ENCODE peak calls at places on chromosomes 5 and 9, in five cellular contexts. J is GM23338; S is stimulated activated CD8-positive, alpha-beta memory T cell treated with anti-CD3 and anti-CD28 coated beads, Interleukin-7, amount 100 ng/mL, for 24 hours; W is naive thymus-derived CD8-positive, alpha-beta T cell; D is neural progenitor cell. Z is an unnamed sample.

GRCh38 chr5:178228609-178229008 is 4.0 kb downstream of the PHYKPL start:
- DNase-seq in S (no peak), J (no peak), D (no peak), W (no peak), Z (no peak)

GRCh38 chr5:133580618-133581017 is 31.7 kb downstream of the FSTL4 start:
- DNase-seq in J (no peak), W (no peak), S (no peak), D (no peak), Z (no peak)

GRCh38 chr5:133884525-133885311 is 83.7 kb downstream of the C5orf15 start:
- DNase-seq in J (no peak), D (no peak), S (no peak), W (no peak), Z (no peak)

GRCh38 chr9:31304576-31304975 is 1079.9 kb upstream of the ACO1 start:
- DNase-seq in S (no peak), W (no peak), D (no peak), J (no peak), Z (no peak)

GRCh38 chr9:105419981-105420597 is 27.7 kb upstream of the FSD1L start:
- DNase-seq in J (no peak), D (no peak), S (no peak), W (no peak), Z (no peak)

GRCh38 chr9:36049408-36049807 is 12.7 kb downstream of the RECK start:
- DNase-seq in J (peak; percentile 57), S (no peak), W (no peak), D (peak; percentile 8), Z (peak; percentile 61)

GRCh38 chr9:132077881-132078280 is 1.8 kb downstream of the MED27 start:
- DNase-seq in S (no peak), J (no peak), W (no peak), D (no peak), Z (no peak)

GRCh38 chr9:2638871-2639673 is 17.5 kb downstream of the VLDLR start:
- DNase-seq in W (no peak), S (no peak), D (no peak), J (no peak), Z (no peak)

GRCh38 chr5:82100303-82101077 is 128.7 kb downstream of the ATG10 start:
- DNase-seq in D (no peak), W (no peak), S (no peak), J (peak; percentile 25), Z (peak; percentile 52)

GRCh38 chr5:179142434-179143198 is 82.4 kb downstream of the ZNF354C start:
- DNase-seq in W (no peak), D (no peak), J (no peak), S (no peak), Z (no peak)

GRCh38 chr9:126507318-126508109 is 106.2 kb upstream of the LMX1B start:
- DNase-seq in W (no peak), J (no peak), D (no peak), S (no peak), Z (peak; percentile 48)

GRCh38 chr9:103731541-103731940 is 362.6 kb upstream of the SMC2 start:
- DNase-seq in W (no peak), J (no peak), D (no peak), S (no peak), Z (no peak)